ENCODE peak calls at places on chromosomes 4 and X, in seven cellular contexts. S, H, Q, V, T, U and P are unnamed samples.

GRCh38 chr4:132593717-132594400 is 555.2 kb upstream of the PCDH10 start:
- DNase-seq in S (no peak), H (no peak), Q (no peak), V (no peak), T (no peak), U (no peak), P (no peak)

GRCh38 chr4:155271557-155271956 is 63.1 kb downstream of the NPY2R start:
- DNase-seq in S (no peak), H (no peak), Q (no peak), V (no peak), T (no peak), U (peak), P (peak)

GRCh38 chr4:80921441-80921840 is 109.1 kb upstream of the BMP3 start:
- DNase-seq in S (no peak), H (no peak), Q (no peak), V (no peak), T (no peak), U (no peak), P (no peak)

GRCh38 chrX:53086464-53086863 is 4.3 kb downstream of the TSPYL2 start:
- DNase-seq in S (no peak), H (no peak), Q (no peak), V (no peak), T (no peak), U (no peak), P (no peak)

GRCh38 chr4:120156115-120156718 is 89.6 kb upstream of the MAD2L1 start:
- DNase-seq in S (peak), H (peak), Q (peak), V (peak), T (peak), U (peak), P (peak)

GRCh38 chr4:888029-888428 is 44.1 kb downstream of the GAK start:
- DNase-seq in S (no peak), H (no peak), Q (no peak), V (no peak), T (no peak), U (no peak), P (no peak)

GRCh38 chrX:115177941-115178340 is 11.3 kb upstream of the RBMXL3 start:
- DNase-seq in S (no peak), H (no peak), Q (no peak), V (no peak), T (no peak), U (no peak), P (no peak)

GRCh38 chr4:83389037-83389755 is 54.5 kb upstream of the HPSE start:
- DNase-seq in S (no peak), H (no peak), Q (no peak), V (no peak), T (no peak), U (no peak), P (no peak)

GRCh38 chr4:169404959-169405358 is 134.2 kb upstream of the SH3RF1 start:
- DNase-seq in S (no peak), H (no peak), Q (no peak), V (no peak), T (no peak), U (no peak), P (peak)

GRCh38 chr4:83216856-83217683 is 67.5 kb downstream of the COQ2 start:
- DNase-seq in S (no peak), H (no peak), Q (no peak), V (no peak), T (no peak), U (no peak), P (no peak)

GRCh38 chrX:15399901-15400500 is 15.8 kb upstream of the VEGFD start:
- DNase-seq in S (no peak), H (no peak), Q (no peak), V (no peak), T (peak), U (no peak), P (no peak)

GRCh38 chr4:78078101-78078500 is 21.0 kb downstream of the FRAS1 start:
- DNase-seq in S (no peak), H (no peak), Q (no peak), V (no peak), T (no peak), U (no peak), P (no peak)

GRCh38 chr4:183626168-183626567 is 32.8 kb downstream of the RWDD4 start:
- DNase-seq in S (no peak), H (no peak), Q (no peak), V (no peak), T (no peak), U (no peak), P (no peak)

GRCh38 chrX:7987160-7987992 is 60.2 kb upstream of the PNPLA4 start:
- DNase-seq in S (no peak), H (no peak), Q (peak), V (no peak), T (peak), U (no peak), P (no peak)

GRCh38 chr4:139828966-139829662 is 163.5 kb downstream of the MGST2 start:
- DNase-seq in S (no peak), H (no peak), Q (peak), V (no peak), T (no peak), U (no peak), P (no peak)

GRCh38 chrX:153685179-153685536 is 2.6 kb upstream of the SLC6A8 start:
- DNase-seq in S (no peak), H (no peak), Q (no peak), V (peak), T (no peak), U (no peak), P (no peak)

GRCh38 chrX:77442728-77443127 is 4.5 kb upstream of the FGF16 start:
- DNase-seq in S (no peak), H (no peak), Q (no peak), V (no peak), T (peak), U (peak), P (no peak)

GRCh38 chr4:20883231-20883630 is 183.0 kb downstream of the PACRGL start:
- DNase-seq in S (no peak), H (no peak), Q (no peak), V (no peak), T (no peak), U (no peak), P (no peak)

GRCh38 chr4:121900132-121900983 is 30.1 kb upstream of the BBS7 start:
- DNase-seq in S (peak), H (peak), Q (peak), V (peak), T (peak), U (peak), P (peak)

GRCh38 chr4:122874194-122874593 is 47.6 kb downstream of the FGF2 start:
- DNase-seq in S (peak), H (no peak), Q (no peak), V (no peak), T (peak), U (no peak), P (no peak)

GRCh38 chrX:2679534-2680485 is 11.3 kb upstream of the CD99 start:
- DNase-seq in S (peak), H (no peak), Q (no peak), V (no peak), T (no peak), U (no peak), P (no peak)

GRCh38 chr4:1841201-1841885 is 14.6 kb downstream of the LETM1 start:
- DNase-seq in S (no peak), H (no peak), Q (no peak), V (no peak), T (no peak), U (no peak), P (no peak)

GRCh38 chr4:10226756-10227155 is 110.2 kb upstream of the WDR1 start:
- DNase-seq in S (no peak), H (no peak), Q (no peak), V (no peak), T (no peak), U (no peak), P (no peak)

GRCh38 chr4:10237131-10237530 is 120.5 kb upstream of the WDR1 start:
- DNase-seq in S (no peak), H (no peak), Q (peak), V (no peak), T (no peak), U (no peak), P (no peak)

DNA sequence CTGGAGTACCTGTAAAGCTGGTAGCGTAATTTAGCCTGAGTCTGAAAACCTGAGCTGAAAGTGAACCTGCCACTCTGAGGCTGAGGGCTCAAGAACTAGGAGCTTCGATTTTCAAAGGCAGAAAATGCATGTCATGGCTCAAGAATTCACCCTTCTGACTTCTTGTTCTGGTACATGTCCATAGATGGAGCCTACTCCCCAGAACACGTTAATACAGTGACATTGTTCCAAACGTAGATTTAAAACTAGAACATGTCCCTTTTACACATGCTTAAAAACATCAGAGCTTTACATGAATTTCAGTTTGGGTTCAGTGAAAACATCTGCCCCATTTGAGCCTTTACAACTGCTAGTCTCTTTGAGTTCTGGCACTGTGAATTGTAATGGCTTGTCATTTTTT is 115.5 kb upstream of the WDR1 start:
- DNase-seq in S (no peak), H (no peak), Q (no peak), V (no peak), T (no peak), U (no peak), P (no peak)
- TF ChIP-seq POLR2AphosphoS5 in S (no peak), H (no peak), Q (no peak), V (no peak), T (no peak), U (no peak), P (no peak)

GRCh38 chrX:71911023-71911730 is 532 bp downstream of the NHSL2 start:
- DNase-seq in S (no peak), H (no peak), Q (no peak), V (peak), T (no peak), U (no peak), P (peak)
- TF ChIP-seq REST in S (no peak), H (no peak), Q (no peak), V (no peak), T (no peak), U (no peak), P (no peak)

DNA sequence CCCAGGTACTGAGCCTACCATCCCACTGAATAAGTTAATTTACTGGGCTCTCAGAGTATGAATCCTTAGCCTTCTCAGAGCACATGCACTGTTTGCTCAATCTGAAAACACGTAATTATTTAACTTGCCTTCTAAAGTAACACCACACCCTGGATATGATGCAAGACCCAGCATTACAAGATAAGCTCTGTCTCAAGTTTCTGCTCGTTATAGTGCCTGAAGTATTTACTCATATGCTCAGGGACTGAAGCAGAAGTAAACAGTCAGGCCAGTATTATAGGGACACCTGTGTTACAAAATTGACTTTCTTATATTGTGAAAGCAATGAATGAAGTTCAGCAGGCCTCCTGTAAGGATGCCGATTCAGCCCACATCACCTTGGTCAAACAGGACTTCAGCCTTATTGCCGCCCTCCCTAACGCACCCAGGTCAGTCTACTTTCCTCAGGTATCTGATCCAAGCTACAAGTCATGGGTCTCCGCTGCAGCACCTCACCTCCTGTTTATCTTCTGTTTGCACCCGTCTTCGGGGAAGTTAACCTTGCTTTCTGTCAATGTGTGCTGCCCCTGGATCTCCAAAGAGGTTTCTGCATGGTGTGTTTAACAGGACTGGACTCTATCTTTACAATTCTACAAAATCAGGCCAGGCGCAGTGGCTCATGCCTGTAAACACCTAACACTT is 42.9 kb upstream of the KLF3 start:
- DNase-seq in S (peak), H (peak), Q (peak), V (no peak), T (peak), U (peak), P (no peak)
- TF ChIP-seq POLR2AphosphoS5 in S (no peak), H (no peak), Q (peak), V (no peak), T (no peak), U (peak), P (no peak)

GRCh38 chr4:150117094-150117493 is 38.8 kb downstream of the DCLK2 start:
- DNase-seq in S (no peak), H (no peak), Q (no peak), V (no peak), T (no peak), U (no peak), P (no peak)
- TF ChIP-seq REST in S (no peak), H (no peak), Q (no peak), V (no peak), T (no peak), U (no peak), P (no peak)

GRCh38 chrX:21963736-21964135 is 23.2 kb downstream of the SMS start:
- DNase-seq in S (no peak), H (no peak), Q (no peak), V (no peak), T (no peak), U (no peak), P (no peak)
- TF ChIP-seq POLR2AphosphoS5 in S (no peak), H (no peak), Q (no peak), V (no peak), T (no peak), U (no peak), P (no peak)

GRCh38 chrX:109964390-109964789 is 38.5 kb upstream of the TMEM164 start:
- DNase-seq in S (no peak), H (no peak), Q (no peak), V (no peak), T (no peak), U (no peak), P (no peak)

GRCh38 chrX:109954955-109955354 is 48.0 kb upstream of the TMEM164 start:
- DNase-seq in S (no peak), H (no peak), Q (no peak), V (no peak), T (no peak), U (no peak), P (no peak)

GRCh38 chrX:109954333-109954732 is 48.6 kb upstream of the TMEM164 start:
- DNase-seq in S (no peak), H (no peak), Q (no peak), V (no peak), T (no peak), U (no peak), P (no peak)

GRCh38 chrX:109959356-109959871 is 43.5 kb upstream of the TMEM164 start:
- DNase-seq in S (peak), H (no peak), Q (peak), V (no peak), T (no peak), U (no peak), P (no peak)
- TF ChIP-seq REST in S (no peak), H (no peak), Q (no peak), V (no peak), T (no peak), U (no peak), P (no peak)

GRCh38 chr4:8128096-8128856 is 30.3 kb downstream of the ABLIM2 start:
- DNase-seq in S (no peak), H (no peak), Q (no peak), V (peak), T (peak), U (no peak), P (peak)

GRCh38 chr4:8129136-8129535 is 29.5 kb downstream of the ABLIM2 start:
- DNase-seq in S (no peak), H (no peak), Q (no peak), V (no peak), T (no peak), U (no peak), P (no peak)

GRCh38 chr4:8126523-8126922 is 32.1 kb downstream of the ABLIM2 start:
- DNase-seq in S (no peak), H (no peak), Q (no peak), V (no peak), T (no peak), U (no peak), P (no peak)

GRCh38 chr4:8125526-8126056 is 33.0 kb downstream of the ABLIM2 start:
- DNase-seq in S (no peak), H (no peak), Q (no peak), V (no peak), T (no peak), U (no peak), P (no peak)

GRCh38 chr4:8127051-8127798 is 31.4 kb downstream of the ABLIM2 start:
- DNase-seq in S (no peak), H (no peak), Q (no peak), V (no peak), T (no peak), U (no peak), P (no peak)
- TF ChIP-seq POLR2AphosphoS5 in S (no peak), H (no peak), Q (no peak), V (no peak), T (no peak), U (no peak), P (no peak)